ENCODE peak calls at places on chromosomes 3 and 15, in six cellular contexts. R is ACHN; Z is activated CD4-positive, CD25-positive, alpha-beta regulatory T cell; C is HEK293T; E is IMR-90; Y is stimulated activated CD4-positive, alpha-beta T cell treated with anti-CD3 and anti-CD28 coated beads, Interleukin-15, amount 100 ng/mL, for 24 hours. K is an unnamed sample.

GRCh38 chr3:112092439-112093179 is 6.4 kb downstream of the C3orf52 start:
- DNase-seq in Y (no peak), C (no peak), E (peak), R (peak), Z (no peak), K (no peak)

GRCh38 chr15:33476076-33476475 is 165.3 kb downstream of the RYR3 start:
- DNase-seq in Y (no peak), R (no peak), C (no peak), E (no peak), Z (no peak), K (no peak)

GRCh38 chr15:68888419-68888818 is 41.9 kb upstream of the SPESP1 start:
- DNase-seq in Z (no peak), Y (peak), R (no peak), E (no peak), C (no peak), K (no peak)

GRCh38 chr15:62253294-62253693 is 88.2 kb upstream of the C2CD4B start:
- DNase-seq in C (no peak), E (no peak), Z (no peak), R (no peak), Y (no peak), K (no peak)

GRCh38 chr3:104397713-104398112 is 969.0 kb upstream of the ALCAM start:
- DNase-seq in E (no peak), Y (no peak), C (no peak), Z (no peak), R (no peak), K (no peak)

GRCh38 chr3:177553012-177553411 is 355.7 kb upstream of the TBL1XR1 start:
- DNase-seq in R (no peak), C (no peak), Y (no peak), Z (no peak), E (no peak), K (no peak)

GRCh38 chr3:49882182-49882581 is 12.5 kb upstream of the CAMKV start:
- DNase-seq in C (no peak), Z (no peak), E (peak), Y (no peak), R (no peak), K (no peak)

GRCh38 chr3:166713787-166714186 is 666.3 kb downstream of the ZBBX start:
- DNase-seq in Y (no peak), Z (no peak), R (no peak), E (no peak), C (no peak), K (no peak)

GRCh38 chr15:40029979-40030893 is 8.7 kb downstream of the SRP14 start:
- DNase-seq in Z (no peak), R (peak), Y (peak), C (peak), E (peak), K (no peak)

GRCh38 chr3:55484191-55484644 is 2.9 kb downstream of the WNT5A start:
- DNase-seq in C (no peak), Z (no peak), R (no peak), Y (no peak), E (no peak), K (no peak)

GRCh38 chr3:177134166-177134565 is 63.1 kb downstream of the TBL1XR1 start:
- DNase-seq in E (no peak), C (no peak), Y (no peak), Z (no peak), R (no peak), K (no peak)

GRCh38 chr15:75167588-75168076 is 34.0 kb upstream of the C15orf39 start:
- DNase-seq in C (no peak), Y (peak), Z (no peak), E (peak), R (no peak), K (no peak)

GRCh38 chr15:96818861-96819260 is 488.4 kb downstream of the NR2F2 start:
- DNase-seq in Z (no peak), Y (no peak), E (no peak), R (no peak), C (no peak), K (no peak)

GRCh38 chr15:89662893-89663673 is 7.8 kb upstream of the KIF7 start:
- DNase-seq in R (peak), Z (no peak), C (no peak), Y (no peak), E (peak), K (peak)

GRCh38 chr3:188926741-188927650 is 244.8 kb upstream of the TPRG1 start:
- DNase-seq in E (peak), Y (no peak), R (no peak), C (no peak), Z (no peak), K (no peak)

GRCh38 chr3:19885468-19885867 is 48.5 kb downstream of the EFHB start:
- DNase-seq in Y (peak), R (peak), C (peak), Z (no peak), E (peak), K (no peak)

GRCh38 chr3:132726341-132726823 is 4.2 kb upstream of the NPHP3 start:
- DNase-seq in R (peak), C (peak), Z (no peak), E (peak), Y (no peak), K (no peak)

GRCh38 chr3:58009749-58010535 is 1.7 kb downstream of the FLNB start:
- DNase-seq in E (no peak), Y (peak), Z (peak), R (no peak), C (no peak), K (peak)

GRCh38 chr15:66008920-66009572 is 139.8 kb downstream of the RAB11A start:
- DNase-seq in Y (no peak), C (no peak), E (no peak), R (peak), Z (no peak), K (no peak)

GRCh38 chr15:55742927-55743614 is at the start of gene PRTG:
- DNase-seq in C (peak), Y (no peak), R (peak), E (peak), Z (no peak), K (peak)

GRCh38 chr3:13141991-13142412 is 68.8 kb upstream of the IQSEC1 start:
- DNase-seq in C (peak), R (peak), Y (peak), E (peak), Z (no peak), K (peak)

GRCh38 chr3:128011140-128011539 is 41.1 kb upstream of the SEC61A1 start:
- DNase-seq in Z (no peak), E (peak), Y (peak), R (peak), C (peak), K (no peak)

GRCh38 chr15:75565062-75565970 is 13.8 kb downstream of the PTPN9 start:
- DNase-seq in C (no peak), Z (no peak), E (peak), Y (no peak), R (peak), K (no peak)

K was measured in RWPE2.